ENCODE peak calls at places on chromosome 11, in seven cellular contexts. Y is mesendoderm, R is neuronal stem cell, P is H9, C is H1, U is mesenchymal stem cell, Q is trophoblast cell. N is an unnamed sample.

GRCh38 chr11:20125927-20126326 is 34.3 kb downstream of the DBX1 start:
- DNase-seq in Y (peak), R (no peak), C (no peak), U (peak), P (no peak), Q (peak), N (peak)

GRCh38 chr11:10771457-10771856 is 20.4 kb downstream of the CTR9 start:
- DNase-seq in Q (no peak), R (no peak), U (no peak), P (no peak), C (no peak), Y (no peak), N (no peak)

GRCh38 chr11:93585758-93586157 is 42.6 kb upstream of the SMCO4 start:
- DNase-seq in C (no peak), P (no peak), U (peak), Q (peak), Y (peak), R (no peak), N (peak)

GRCh38 chr11:34050967-34051348 is 573 bp upstream of the CAPRIN1 start:
- DNase-seq in P (no peak), R (no peak), U (peak), Y (no peak), Q (peak), C (no peak), N (peak)

GRCh38 chr11:129605815-129606214 is 209.8 kb upstream of the TMEM45B start:
- DNase-seq in R (no peak), P (no peak), Y (no peak), U (no peak), Q (no peak), C (no peak), N (no peak)

GRCh38 chr11:60056349-60056969 is at the start of gene MS4A3:
- DNase-seq in Q (peak), R (no peak), Y (peak), P (no peak), C (no peak), U (no peak), N (no peak)

GRCh38 chr11:60880189-60880588 is 12.8 kb downstream of the ZP1 start:
- DNase-seq in R (no peak), Y (no peak), P (no peak), Q (no peak), C (no peak), U (no peak), N (no peak)

GRCh38 chr11:13249177-13249576 is 28.4 kb upstream of the BMAL1 start:
- DNase-seq in U (no peak), C (no peak), Q (no peak), Y (no peak), P (no peak), R (no peak), N (no peak)

GRCh38 chr11:86795962-86796361 is 4.4 kb upstream of the PRSS23 start:
- DNase-seq in C (no peak), Q (peak), R (no peak), U (no peak), Y (no peak), P (no peak), N (no peak)

GRCh38 chr11:131109256-131109655 is 193.0 kb upstream of the SNX19 start:
- DNase-seq in Q (peak), R (no peak), U (peak), C (no peak), P (no peak), Y (peak), N (peak)

GRCh38 chr11:88231894-88232482 is 56.7 kb upstream of the RAB38 start:
- DNase-seq in R (peak), U (peak), P (no peak), C (no peak), Y (peak), Q (peak), N (peak)

GRCh38 chr11:117859713-117860112 is 16.7 kb downstream of the FXYD6 start:
- DNase-seq in R (no peak), U (no peak), C (no peak), P (no peak), Y (no peak), Q (no peak), N (no peak)

GRCh38 chr11:106625566-106625965 is 392.7 kb downstream of the GUCY1A2 start:
- DNase-seq in P (no peak), R (no peak), Y (no peak), U (no peak), C (no peak), Q (no peak), N (peak)

GRCh38 chr11:105177658-105178057 is 38.1 kb upstream of the CARD18 start:
- DNase-seq in P (no peak), U (peak), Q (peak), C (no peak), R (no peak), Y (peak), N (peak)

GRCh38 chr11:112844530-112844929 is 116.7 kb upstream of the NCAM1 start:
- DNase-seq in Q (no peak), Y (peak), U (no peak), C (no peak), R (peak), P (no peak), N (no peak)

GRCh38 chr11:62613275-62613864 is 313 bp downstream of the ROM1 start:
- DNase-seq in Q (no peak), Y (no peak), C (no peak), R (no peak), P (no peak), U (no peak), N (no peak)

GRCh38 chr11:129814244-129814992 is 1.2 kb upstream of the TMEM45B start:
- DNase-seq in P (no peak), C (no peak), Y (peak), R (no peak), U (no peak), Q (no peak), N (no peak)

GRCh38 chr11:76910620-76911414 is 50.1 kb downstream of the ACER3 start:
- DNase-seq in C (no peak), R (no peak), Y (peak), Q (no peak), U (peak), P (peak), N (no peak)

DNA sequence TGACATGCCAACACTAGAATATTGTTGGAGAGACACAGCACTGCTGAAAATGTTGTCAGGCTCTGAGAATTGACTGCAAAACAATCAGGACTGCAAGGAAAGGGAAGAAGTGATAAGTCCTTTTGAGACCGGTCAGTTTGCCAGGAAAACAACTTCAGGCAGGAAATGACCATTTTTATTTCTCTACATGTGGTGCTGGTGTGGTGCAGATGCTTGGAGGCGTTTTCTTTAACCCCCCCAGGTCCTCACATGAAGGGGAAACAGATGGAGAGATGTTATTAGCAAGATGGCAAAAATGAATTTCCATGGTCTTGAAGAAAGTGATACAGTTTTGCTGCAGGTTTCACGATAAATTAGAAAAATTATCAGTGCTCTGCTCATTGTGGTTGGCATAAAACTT is 5.7 kb downstream of the AP2A2 start:
- DNase-seq in Q (no peak), C (no peak), P (no peak), R (no peak), Y (no peak), U (no peak), N (no peak)
- H4K8ac ChIP-seq in Q (no peak), C (no peak), P (no peak), R (no peak), Y (no peak), U (no peak), N (no peak)

GRCh38 chr11:1396375-1396841 is 6.7 kb downstream of the BRSK2 start:
- DNase-seq in P (no peak), U (no peak), R (no peak), C (no peak), Q (no peak), Y (no peak), N (no peak)
- H3K27ac ChIP-seq in P (no peak), U (no peak), R (no peak), C (no peak), Q (no peak), Y (no peak), N (no peak)

GRCh38 chr11:73379189-73379880 is 3.1 kb downstream of the RELT start:
- DNase-seq in U (no peak), C (no peak), Q (no peak), P (no peak), Y (no peak), R (no peak), N (no peak)
- H3K4ac ChIP-seq in U (no peak), C (no peak), Q (no peak), P (no peak), Y (no peak), R (no peak), N (no peak)

DNA sequence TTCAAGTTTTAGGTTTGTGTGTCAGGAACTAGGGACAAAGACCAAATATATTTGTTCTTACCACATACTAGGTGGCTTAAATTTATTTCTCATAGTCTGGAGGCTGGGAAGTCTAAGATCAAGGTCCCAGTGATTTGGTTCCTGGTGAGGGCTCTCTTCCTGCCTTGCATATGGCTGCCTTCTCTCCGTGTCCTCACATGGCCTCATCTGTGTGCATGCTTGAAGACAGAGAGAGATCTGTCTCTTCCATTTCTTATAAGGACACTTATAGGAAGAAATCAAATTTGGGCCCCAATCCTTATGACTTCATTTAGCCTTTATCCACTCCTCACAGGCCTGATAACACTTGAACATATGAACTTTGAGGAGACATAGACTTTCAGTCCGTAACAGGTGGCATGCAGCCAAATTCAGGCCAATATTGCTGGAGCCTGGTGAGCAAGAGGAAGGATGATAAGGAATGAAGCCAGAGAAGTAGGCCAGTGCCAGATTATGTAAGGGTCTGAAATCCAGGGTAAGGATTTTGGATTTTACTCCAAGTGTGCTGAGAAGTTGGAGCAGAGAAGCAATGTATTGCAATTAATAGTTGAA is 35.1 kb downstream of the TTC17 start:
- DNase-seq in P (no peak), U (no peak), R (no peak), C (no peak), Q (no peak), Y (no peak), N (peak)
- H4K8ac ChIP-seq in P (no peak), U (no peak), R (no peak), C (no peak), Q (no peak), Y (no peak), N (no peak)